ENCODE peak calls at places on chromosomes 12 and 14, in seven cellular contexts. One of them, this sample, is unnamed.

GRCh38 chr12:26282339-26282945 is 87.1 kb downstream of the SSPN start:
- DNase-seq in mucosa of descending colon: no peak
- DNase-seq in Kasumi-1: no peak
- DNase-seq in WTC11: no peak
- DNase-seq in CD8-positive, alpha-beta memory T cell: no peak
- DNase-seq in activated CD4-positive, CD25-positive, alpha-beta regulatory T cell: no peak
- DNase-seq in kidney: no peak
- DNase-seq in this sample: no peak

GRCh38 chr12:69042970-69043369 is 110.0 kb upstream of the CPM start:
- DNase-seq in mucosa of descending colon: peak
- DNase-seq in Kasumi-1: no peak
- DNase-seq in WTC11: peak
- DNase-seq in CD8-positive, alpha-beta memory T cell: no peak
- DNase-seq in activated CD4-positive, CD25-positive, alpha-beta regulatory T cell: no peak
- DNase-seq in kidney: no peak
- DNase-seq in this sample: no peak

GRCh38 chr14:98494582-98494981 is 777.4 kb downstream of the BCL11B start:
- DNase-seq in mucosa of descending colon: no peak
- DNase-seq in Kasumi-1: no peak
- DNase-seq in WTC11: no peak
- DNase-seq in CD8-positive, alpha-beta memory T cell: no peak
- DNase-seq in activated CD4-positive, CD25-positive, alpha-beta regulatory T cell: no peak
- DNase-seq in kidney: no peak
- DNase-seq in this sample: no peak

GRCh38 chr14:67480011-67480410 is 8.5 kb downstream of the TMEM229B start:
- DNase-seq in mucosa of descending colon: no peak
- DNase-seq in Kasumi-1: no peak
- DNase-seq in WTC11: no peak
- DNase-seq in CD8-positive, alpha-beta memory T cell: no peak
- DNase-seq in activated CD4-positive, CD25-positive, alpha-beta regulatory T cell: no peak
- DNase-seq in kidney: peak
- DNase-seq in this sample: no peak

GRCh38 chr12:49871263-49871561 is 28.3 kb upstream of the BCDIN3D start:
- DNase-seq in mucosa of descending colon: no peak
- DNase-seq in Kasumi-1: no peak
- DNase-seq in WTC11: no peak
- DNase-seq in CD8-positive, alpha-beta memory T cell: no peak
- DNase-seq in activated CD4-positive, CD25-positive, alpha-beta regulatory T cell: no peak
- DNase-seq in kidney: no peak
- DNase-seq in this sample: no peak

GRCh38 chr12:121927798-121928197 is 9.4 kb downstream of the CFAP251 start:
- DNase-seq in mucosa of descending colon: no peak
- DNase-seq in Kasumi-1: no peak
- DNase-seq in WTC11: no peak
- DNase-seq in CD8-positive, alpha-beta memory T cell: no peak
- DNase-seq in activated CD4-positive, CD25-positive, alpha-beta regulatory T cell: no peak
- DNase-seq in kidney: no peak
- DNase-seq in this sample: no peak

GRCh38 chr12:119308743-119309456 is 25.6 kb upstream of the CCDC60 start:
- DNase-seq in mucosa of descending colon: no peak
- DNase-seq in Kasumi-1: no peak
- DNase-seq in WTC11: peak
- DNase-seq in CD8-positive, alpha-beta memory T cell: no peak
- DNase-seq in activated CD4-positive, CD25-positive, alpha-beta regulatory T cell: no peak
- DNase-seq in kidney: no peak
- DNase-seq in this sample: no peak

GRCh38 chr14:26765768-26766550 is 168.1 kb upstream of the NOVA1 start:
- DNase-seq in mucosa of descending colon: peak
- DNase-seq in Kasumi-1: no peak
- DNase-seq in WTC11: no peak
- DNase-seq in CD8-positive, alpha-beta memory T cell: no peak
- DNase-seq in activated CD4-positive, CD25-positive, alpha-beta regulatory T cell: no peak
- DNase-seq in kidney: no peak
- DNase-seq in this sample: no peak

GRCh38 chr14:34857689-34858449 is 17.3 kb downstream of the BAZ1A start:
- DNase-seq in mucosa of descending colon: no peak
- DNase-seq in Kasumi-1: peak
- DNase-seq in WTC11: no peak
- DNase-seq in CD8-positive, alpha-beta memory T cell: no peak
- DNase-seq in activated CD4-positive, CD25-positive, alpha-beta regulatory T cell: no peak
- DNase-seq in kidney: no peak
- DNase-seq in this sample: no peak

GRCh38 chr12:59843260-59843843 is 247.5 kb downstream of the SLC16A7 start:
- DNase-seq in mucosa of descending colon: no peak
- DNase-seq in Kasumi-1: no peak
- DNase-seq in WTC11: no peak
- DNase-seq in CD8-positive, alpha-beta memory T cell: no peak
- DNase-seq in activated CD4-positive, CD25-positive, alpha-beta regulatory T cell: no peak
- DNase-seq in kidney: no peak
- DNase-seq in this sample: no peak

GRCh38 chr14:41607966-41608663 is 1.4 kb downstream of the LRFN5 start:
- DNase-seq in mucosa of descending colon: no peak
- DNase-seq in Kasumi-1: no peak
- DNase-seq in WTC11: peak
- DNase-seq in CD8-positive, alpha-beta memory T cell: no peak
- DNase-seq in activated CD4-positive, CD25-positive, alpha-beta regulatory T cell: no peak
- DNase-seq in kidney: peak
- DNase-seq in this sample: no peak

GRCh38 chr12:124694250-124694649 is 126.8 kb upstream of the NCOR2 start:
- DNase-seq in mucosa of descending colon: no peak
- DNase-seq in Kasumi-1: peak
- DNase-seq in WTC11: no peak
- DNase-seq in CD8-positive, alpha-beta memory T cell: no peak
- DNase-seq in activated CD4-positive, CD25-positive, alpha-beta regulatory T cell: no peak
- DNase-seq in kidney: no peak
- DNase-seq in this sample: no peak

GRCh38 chr14:23361320-23361719 is 3.7 kb downstream of the EFS start:
- DNase-seq in mucosa of descending colon: no peak
- DNase-seq in Kasumi-1: no peak
- DNase-seq in WTC11: no peak
- DNase-seq in CD8-positive, alpha-beta memory T cell: no peak
- DNase-seq in activated CD4-positive, CD25-positive, alpha-beta regulatory T cell: no peak
- DNase-seq in kidney: no peak
- DNase-seq in this sample: no peak

GRCh38 chr12:85461127-85461526 is 181.1 kb downstream of the ALX1 start:
- DNase-seq in mucosa of descending colon: no peak
- DNase-seq in Kasumi-1: no peak
- DNase-seq in WTC11: no peak
- DNase-seq in CD8-positive, alpha-beta memory T cell: no peak
- DNase-seq in activated CD4-positive, CD25-positive, alpha-beta regulatory T cell: no peak
- DNase-seq in kidney: no peak
- DNase-seq in this sample: no peak

This sample was measured in NCI-H1048.